ENCODE peak calls at places on chromosomes 6 and 20, in five cellular contexts. C is fibroblast of mammary gland, X is cardiac muscle cell, V is uterus, D is AG09309. L is an unnamed sample.

GRCh38 chr20:50312682-50313187 is 122.1 kb downstream of the CEBPB start:
- DNase-seq in X (no peak), D (no peak), V (peak), C (peak), L (no peak)

GRCh38 chr6:136471372-136471771 is 78.8 kb downstream of the MAP7 start:
- DNase-seq in D (no peak), V (no peak), C (peak), X (peak), L (no peak)

GRCh38 chr6:80094017-80094416 is 12.5 kb upstream of the BCKDHB start:
- DNase-seq in D (no peak), C (peak), V (no peak), X (peak), L (no peak)

GRCh38 chr6:152854086-152854795 is 103.6 kb downstream of the VIP start:
- DNase-seq in C (no peak), X (no peak), V (no peak), D (no peak), L (no peak)

GRCh38 chr6:73078908-73079610 is 146.2 kb downstream of the KHDC1L start:
- DNase-seq in D (no peak), X (no peak), V (no peak), C (peak), L (no peak)

GRCh38 chr6:108876929-108877775 is 28.9 kb downstream of the ARMC2 start:
- DNase-seq in D (peak), V (peak), C (peak), X (peak), L (peak)

GRCh38 chr20:49775229-49775693 is 37.4 kb upstream of the SLC9A8 start:
- DNase-seq in V (peak), D (no peak), C (peak), X (no peak), L (peak)

GRCh38 chr6:118844915-118845314 is 49.0 kb upstream of the ASF1A start:
- DNase-seq in C (no peak), V (no peak), D (no peak), X (no peak), L (no peak)

GRCh38 chr6:83867527-83868161 is 8.2 kb downstream of the CYB5R4 start:
- DNase-seq in C (peak), X (no peak), V (no peak), D (peak), L (peak)

DNA sequence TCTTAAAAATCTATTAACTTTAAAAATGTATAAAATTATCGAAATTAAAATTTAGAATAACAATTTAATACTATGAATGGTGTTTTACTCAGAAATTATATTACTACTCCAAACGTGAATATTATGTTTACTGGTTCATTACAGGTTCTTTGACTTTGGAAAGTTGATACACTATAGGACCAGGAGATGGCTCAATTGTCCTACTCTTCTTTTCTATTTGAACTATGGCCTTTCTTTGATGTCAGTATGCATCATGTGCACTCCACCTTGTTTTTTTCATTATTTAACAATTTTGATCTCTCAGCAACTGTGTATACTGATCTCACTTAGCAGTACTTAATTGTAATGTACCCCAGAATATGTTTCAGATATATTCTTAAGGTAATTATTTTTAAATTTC is 391.5 kb upstream of the MANEA start:
- DNase-seq in V (no peak), D (no peak), C (no peak), X (no peak), L (no peak)
- TF ChIP-seq CTCF in V (no peak), D (no peak), C (no peak), X (no peak), L (no peak)

GRCh38 chr20:20014659-20015058 is 2.5 kb upstream of the NAA20 start:
- DNase-seq in X (no peak), D (no peak), C (no peak), V (no peak), L (no peak)

GRCh38 chr20:20012517-20012916 is 4.6 kb upstream of the NAA20 start:
- DNase-seq in V (no peak), D (no peak), X (no peak), C (no peak), L (no peak)

GRCh38 chr20:20010639-20011500 is 6.3 kb upstream of the NAA20 start:
- DNase-seq in X (no peak), D (peak), C (peak), V (no peak), L (no peak)

GRCh38 chr20:20005381-20005780 is 11.8 kb upstream of the NAA20 start:
- DNase-seq in D (no peak), C (no peak), X (no peak), V (no peak), L (no peak)

GRCh38 chr20:20009784-20010253 is 7.3 kb upstream of the NAA20 start:
- DNase-seq in D (no peak), X (peak), C (no peak), V (no peak), L (no peak)
- H3K4me3 ChIP-seq in D (no peak), X (no peak), C (no peak), V (no peak), L (no peak)

DNA sequence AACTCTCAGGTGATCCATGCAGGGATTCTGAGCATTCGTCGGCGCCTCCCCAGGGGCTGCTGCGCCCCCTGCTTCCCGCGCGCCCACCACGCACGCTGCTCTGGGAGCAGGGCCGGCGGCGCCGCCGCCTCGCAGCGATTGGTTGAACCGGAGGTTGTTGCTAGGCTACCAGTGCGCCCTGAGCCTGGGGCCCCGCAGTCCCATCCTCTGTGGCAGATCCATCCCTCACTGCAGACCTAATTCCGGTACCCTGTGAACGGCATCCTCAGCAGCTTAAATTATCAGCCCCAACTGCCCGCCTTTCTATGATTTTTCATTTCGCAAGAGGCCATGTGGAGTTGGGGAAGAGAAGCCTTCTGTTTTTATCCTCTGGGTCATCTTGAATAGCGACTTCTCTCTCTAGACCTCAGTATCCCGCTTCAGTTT is 15.3 kb downstream of the PNPLA1 start:
- DNase-seq in X (peak), V (no peak), C (no peak), D (no peak), L (no peak)
- TF ChIP-seq CTCF in X (no peak), V (no peak), C (no peak), D (no peak), L (no peak)

GRCh38 chr6:149450679-149451360 is 34.0 kb downstream of the ZC3H12D start:
- DNase-seq in V (peak), D (no peak), C (no peak), X (no peak), L (no peak)
- H3K4me3 ChIP-seq in V (peak), D (peak), C (peak), X (peak), L (peak)

DNA sequence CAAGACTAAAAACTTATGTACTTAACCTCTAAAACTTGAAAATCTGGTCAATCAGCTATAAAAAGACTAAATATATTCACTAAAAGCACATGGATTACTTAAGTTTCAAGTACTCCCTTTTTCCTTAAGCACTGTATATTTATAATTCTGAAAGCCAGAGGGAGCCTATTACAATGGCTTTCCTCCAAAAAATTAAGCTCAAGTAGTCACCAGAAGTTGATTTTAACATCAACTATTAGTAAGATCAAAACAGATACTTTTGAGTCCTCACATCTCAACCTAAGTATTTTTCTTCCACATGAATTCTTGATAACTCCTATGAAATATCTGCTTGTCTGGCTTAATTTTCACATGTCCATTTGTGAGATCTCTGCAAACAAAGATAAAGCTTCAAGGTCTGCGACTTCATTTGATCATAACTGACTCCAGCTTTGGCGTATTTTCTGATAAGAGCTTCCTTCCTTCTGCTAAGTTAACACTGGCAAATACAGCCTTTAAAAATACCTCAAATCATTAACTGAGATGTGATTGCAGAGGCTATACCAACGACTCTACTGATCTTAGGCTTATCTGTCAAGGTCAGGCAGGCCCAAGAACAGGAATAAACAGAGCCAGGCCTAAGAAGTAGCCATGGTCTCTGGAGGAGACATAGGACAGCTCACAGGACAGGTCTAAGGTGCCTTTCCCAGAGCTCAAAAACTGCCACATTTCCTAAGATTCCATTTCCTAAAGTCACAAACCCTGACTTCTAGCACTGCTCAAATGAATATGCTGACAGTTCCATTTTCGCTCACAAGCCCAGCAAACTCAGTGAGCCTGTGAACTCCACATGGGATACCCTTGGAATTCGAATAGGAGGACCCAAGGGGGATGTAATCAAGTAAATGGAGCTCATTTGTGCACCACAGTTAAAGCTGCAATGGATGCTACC is 10.0 kb downstream of the SNX5 start:
- DNase-seq in C (peak), X (no peak), V (no peak), D (no peak), L (no peak)
- TF ChIP-seq CTCF in C (peak), X (peak), V (peak), D (peak), L (no peak)

L was measured in retinal pigment epithelial cell.